ENCODE peak calls at places on chromosomes 1 and 21, in five cellular contexts. B is CD8-positive, alpha-beta memory T cell; H is fibroblast of lung; I is GM23338; A is PC-9. E is an unnamed sample. For H3K4me1, the result is how much of the 10 kb centered on the place peaks cover.

GRCh38 chr1:159141584-159142518 is 29.6 kb upstream of the CADM3 start:
- DNase-seq in B (no peak), H (peak), I (peak), A (no peak), E (no peak)

GRCh38 chr1:82515650-82516049 is 714.9 kb downstream of the ADGRL2 start:
- DNase-seq in B (no peak), H (peak), I (no peak), A (no peak), E (no peak)

GRCh38 chr1:115676498-115677171 is 34.9 kb downstream of the VANGL1 start:
- DNase-seq in B (no peak), H (no peak), I (no peak), A (peak), E (no peak)

GRCh38 chr21:45899317-45900033 is 82.1 kb upstream of the COL6A1 start:
- DNase-seq in B (no peak), H (no peak), I (no peak), A (no peak), E (no peak)

GRCh38 chr1:243254927-243255790 is at the start of gene CEP170:
- DNase-seq in B (peak), H (peak), I (peak), A (peak), E (peak)

GRCh38 chr1:171140466-171140865 is 44.6 kb upstream of the FMO2 start:
- DNase-seq in B (no peak), H (no peak), I (no peak), A (no peak), E (no peak)

GRCh38 chr1:40078512-40079333 is 18.3 kb downstream of the PPT1 start:
- DNase-seq in B (peak), H (peak), I (peak), A (peak), E (no peak)

GRCh38 chr21:17438642-17439041 is 74.2 kb upstream of the CXADR start:
- DNase-seq in B (no peak), H (no peak), I (peak), A (no peak), E (no peak)

GRCh38 chr21:31658053-31658452 is 1.4 kb upstream of the SOD1 start:
- DNase-seq in B (no peak), H (no peak), I (no peak), A (no peak), E (no peak)

GRCh38 chr21:42003051-42003461 is 7.1 kb downstream of the ZBTB21 start:
- DNase-seq in B (no peak), H (no peak), I (no peak), A (no peak), E (no peak)

GRCh38 chr1:171438441-171438840 is 46.9 kb upstream of the PRRC2C start:
- DNase-seq in B (no peak), H (peak), I (no peak), A (peak), E (no peak)

GRCh38 chr1:7117265-7117598 is 332.0 kb downstream of the CAMTA1 start:
- DNase-seq in B (no peak), H (no peak), I (no peak), A (no peak), E (no peak)

GRCh38 chr1:45585110-45585426 is 1.2 kb downstream of the NASP start:
- DNase-seq in B (no peak), H (no peak), I (no peak), A (no peak), E (no peak)

GRCh38 chr1:64031191-64031590 is 172.2 kb upstream of the UBE2U start:
- DNase-seq in B (no peak), H (no peak), I (no peak), A (no peak), E (no peak)

GRCh38 chr1:52057245-52057644 is 1.1 kb downstream of the BTF3L4 start:
- DNase-seq in B (no peak), H (peak), I (no peak), A (no peak), E (no peak)

GRCh38 chr1:184289825-184290550 is 96.8 kb upstream of the C1orf21 start:
- DNase-seq in B (no peak), H (no peak), I (peak), A (no peak), E (no peak)

GRCh38 chr1:225158291-225158690 is 228.8 kb downstream of the DNAH14 start:
- DNase-seq in B (no peak), H (no peak), I (no peak), A (no peak), E (no peak)

GRCh38 chr1:147496571-147496970 is 44.7 kb upstream of the BCL9 start:
- DNase-seq in B (no peak), H (peak), I (peak), A (no peak), E (no peak)

GRCh38 chr1:108643492-108644333 is 17.2 kb downstream of the HENMT1 start:
- DNase-seq in B (peak), H (peak), I (peak), A (peak), E (no peak)

GRCh38 chr1:236744533-236744932 is 50.6 kb upstream of the MTR start:
- DNase-seq in B (no peak), H (no peak), I (no peak), A (no peak), E (no peak)

GRCh38 chr1:931380-932177 is 7.9 kb downstream of the SAMD11 start:
- DNase-seq in B (no peak), H (no peak), I (no peak), A (no peak), E (no peak)

GRCh38 chr21:46188226-46189212 is 4.3 kb upstream of the SPATC1L start:
- DNase-seq in B (no peak), H (peak), I (peak), A (peak), E (no peak)

GRCh38 chr1:24914226-24915069 is 15.6 kb downstream of the RUNX3 start:
- DNase-seq in B (no peak), H (peak), I (no peak), A (no peak), E (no peak)

GRCh38 chr1:185961664-185962063 is 227.5 kb downstream of the HMCN1 start:
- DNase-seq in B (no peak), H (peak), I (no peak), A (no peak), E (no peak)

GRCh38 chr1:38009088-38009840 is 3.3 kb upstream of the UTP11 start:
- DNase-seq in B (peak), H (no peak), I (peak), A (peak), E (no peak)

GRCh38 chr21:44739316-44739715 is 27.9 kb upstream of the TSPEAR start:
- DNase-seq in B (no peak), H (no peak), I (no peak), A (no peak), E (no peak)

GRCh38 chr1:160755864-160756616 is 17.0 kb downstream of the SLAMF7 start:
- DNase-seq in B (no peak), H (no peak), I (no peak), A (no peak), E (no peak)

GRCh38 chr1:165279831-165280351 is 76.6 kb downstream of the LMX1A start:
- DNase-seq in B (no peak), H (no peak), I (peak), A (no peak), E (no peak)

GRCh38 chr1:10932088-10932487 is 80.4 kb upstream of the TARDBP start:
- DNase-seq in B (peak), H (no peak), I (no peak), A (no peak), E (no peak)

GRCh38 chr1:211753649-211754251 is 76.8 kb downstream of the LPGAT1 start:
- DNase-seq in B (no peak), H (no peak), I (no peak), A (no peak), E (no peak)

GRCh38 chr1:181033799-181034391 is at the start of gene MR1:
- DNase-seq in B (peak), H (peak), I (peak), A (peak), E (peak)

GRCh38 chr1:110824192-110824591 is 48.8 kb upstream of the CD53 start:
- DNase-seq in B (no peak), H (no peak), I (no peak), A (no peak), E (no peak)

DNA sequence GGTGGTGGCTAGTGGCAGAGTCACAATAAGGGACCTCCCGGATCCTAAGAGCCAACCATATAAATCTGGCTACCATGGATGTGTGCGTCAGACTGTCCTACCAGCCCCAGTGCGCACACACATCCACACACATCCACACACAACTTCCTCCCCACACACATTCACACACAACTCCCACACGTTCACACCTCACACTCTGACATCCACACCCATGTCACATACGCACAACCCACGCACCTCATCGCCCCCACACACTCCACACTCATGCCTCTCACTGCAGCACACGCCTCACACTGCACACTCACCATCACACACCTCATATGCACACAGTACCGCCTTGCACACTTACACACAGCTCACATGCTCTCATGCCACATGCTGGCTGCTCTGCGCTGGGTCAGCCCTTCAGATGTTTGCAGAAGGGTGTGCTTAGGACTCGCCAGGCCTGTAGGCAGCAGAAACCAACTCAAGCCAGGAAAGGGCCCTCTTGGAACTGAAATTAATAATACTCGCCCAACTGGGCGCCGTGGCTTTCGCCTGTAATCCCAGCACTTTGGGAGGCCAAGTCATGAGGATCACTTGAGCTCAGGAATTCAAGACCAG is 3.0 kb downstream of the LDLRAD2 start:
- DNase-seq in B (no peak), H (no peak), I (no peak), A (no peak), E (no peak)
- H3K27ac ChIP-seq in B (no peak), H (no peak), I (no peak), A (no peak), E (no peak)

DNA sequence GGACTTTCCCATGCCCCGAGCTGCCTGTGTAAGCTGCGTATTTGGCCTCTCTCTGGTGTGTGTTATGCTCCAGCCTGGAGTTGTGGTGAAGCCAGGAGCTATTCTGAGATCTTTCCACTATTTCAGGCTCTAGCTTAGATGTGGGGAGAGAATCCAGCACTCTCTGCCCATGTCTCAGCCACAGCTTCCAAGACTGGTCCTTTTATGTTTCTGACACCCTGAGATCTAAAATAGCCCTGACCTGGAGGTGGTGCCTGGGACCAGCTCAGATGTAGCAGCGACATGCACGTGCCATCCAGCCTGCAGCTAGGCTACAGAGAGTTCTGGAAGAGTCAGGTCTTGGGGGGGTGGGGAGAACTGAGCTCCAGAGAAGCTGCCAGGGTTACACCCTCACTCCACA is 76.5 kb downstream of the TENT5C start:
- DNase-seq in B (no peak), H (no peak), I (no peak), A (no peak), E (no peak)
- H3K4me1 ChIP-seq in B (under half), H (under half), I (under half), A (under half), E (under half)

GRCh38 chr1:86971778-86972177 is 57.3 kb downstream of the HS2ST1 start:
- DNase-seq in B (no peak), H (no peak), I (no peak), A (no peak), E (no peak)
- H3K4me3 ChIP-seq in B (no peak), H (no peak), I (no peak), A (no peak), E (no peak)

GRCh38 chr1:167616521-167616920 is 13.5 kb upstream of the RCSD1 start:
- DNase-seq in B (no peak), H (no peak), I (no peak), A (no peak), E (no peak)
- H3K27ac ChIP-seq in B (peak), H (no peak), I (no peak), A (no peak), E (no peak)